ENCODE peak calls at places on chromosome 14, in six cellular contexts. V is fibroblast of villous mesenchyme, P is astrocyte, H is lower leg skin, S is heart left ventricle, K is AG04450. L is an unnamed sample.

GRCh38 chr14:37406095-37406494 is 189.0 kb downstream of the FOXA1 start:
- DNase-seq in V (no peak), P (no peak), H (no peak), S (no peak), K (no peak), L (no peak)

GRCh38 chr14:47211263-47211662 is 464.1 kb downstream of the MDGA2 start:
- DNase-seq in V (no peak), P (no peak), H (no peak), S (no peak), K (no peak), L (no peak)

GRCh38 chr14:65403231-65403630 is 9.3 kb upstream of the FUT8 start:
- DNase-seq in V (peak; percentile 47), P (peak; percentile 28), H (no peak), S (no peak), K (no peak), L (no peak)

GRCh38 chr14:75522224-75522764 is at the start of gene BATF:
- DNase-seq in V (no peak), P (no peak), H (peak; percentile 56), S (no peak), K (no peak), L (peak; percentile 59)

GRCh38 chr14:88468396-88468795 is 82.9 kb downstream of the SPATA7 start:
- DNase-seq in V (peak; percentile 69), P (peak; percentile 92), H (no peak), S (no peak), K (peak; percentile 59), L (no peak)

GRCh38 chr14:26026384-26026783 is 571.4 kb downstream of the NOVA1 start:
- DNase-seq in V (no peak), P (no peak), H (no peak), S (no peak), K (no peak), L (peak; percentile 55)

GRCh38 chr14:55976219-55976618 is 142.0 kb upstream of the PELI2 start:
- DNase-seq in V (no peak), P (no peak), H (no peak), S (no peak), K (no peak), L (no peak)

GRCh38 chr14:38143651-38144505 is 63.8 kb upstream of the SSTR1 start:
- DNase-seq in V (peak; percentile 76), P (peak; percentile 74), H (no peak), S (no peak), K (peak; percentile 51), L (no peak)

GRCh38 chr14:60514378-60515243 is 5.7 kb downstream of the SIX6 start:
- DNase-seq in V (no peak), P (peak; percentile 8), H (no peak), S (no peak), K (no peak), L (no peak)

GRCh38 chr14:92684801-92685560 is 63.4 kb downstream of the LGMN start:
- DNase-seq in V (no peak), P (no peak), H (no peak), S (no peak), K (no peak), L (no peak)

GRCh38 chr14:61642246-61642982 is 52.9 kb upstream of the HIF1A start:
- DNase-seq in V (peak; percentile 72), P (peak; percentile 31), H (no peak), S (no peak), K (no peak), L (no peak)

GRCh38 chr14:75493580-75494130 is 28.6 kb upstream of the BATF start:
- DNase-seq in V (no peak), P (no peak), H (no peak), S (no peak), K (no peak), L (no peak)

GRCh38 chr14:59190372-59190771 is 1.9 kb downstream of the DAAM1 start:
- DNase-seq in V (no peak), P (no peak), H (no peak), S (peak; percentile 33), K (no peak), L (no peak)

GRCh38 chr14:72737560-72737943 is 156.3 kb downstream of the DPF3 start:
- DNase-seq in V (no peak), P (no peak), H (no peak), S (no peak), K (no peak), L (no peak)

GRCh38 chr14:91350813-91351507 is 66.7 kb downstream of the CCDC88C start:
- DNase-seq in V (no peak), P (no peak), H (no peak), S (no peak), K (no peak), L (peak; percentile 88)

GRCh38 chr14:81441626-81442134 is 41.6 kb upstream of the STON2 start:
- DNase-seq in V (no peak), P (no peak), H (no peak), S (no peak), K (no peak), L (no peak)

GRCh38 chr14:70924521-70924920 is 17.3 kb downstream of the PCNX1 start:
- DNase-seq in V (no peak), P (no peak), H (no peak), S (no peak), K (no peak), L (no peak)

GRCh38 chr14:69666698-69667211 is 55.4 kb downstream of the SUSD6 start:
- DNase-seq in V (no peak), P (peak; percentile 82), H (peak; percentile 51), S (peak; percentile 40), K (no peak), L (no peak)

GRCh38 chr14:67749341-67750110 is 47.8 kb downstream of the RDH12 start:
- DNase-seq in V (no peak), P (no peak), H (no peak), S (no peak), K (no peak), L (no peak)

GRCh38 chr14:95210699-95211098 is 53.4 kb upstream of the DICER1 start:
- DNase-seq in V (no peak), P (no peak), H (no peak), S (no peak), K (no peak), L (no peak)

GRCh38 chr14:24959791-24960331 is 90.1 kb downstream of the STXBP6 start:
- DNase-seq in V (peak; percentile 75), P (no peak), H (no peak), S (no peak), K (no peak), L (peak; percentile 61)

GRCh38 chr14:90301580-90302181 is 30.1 kb downstream of the NRDE2 start:
- DNase-seq in V (peak; percentile 66), P (peak; percentile 39), H (no peak), S (no peak), K (peak; percentile 41), L (no peak)

GRCh38 chr14:67517083-67517482 is 16.0 kb upstream of the PLEKHH1 start:
- DNase-seq in V (no peak), P (peak; percentile 23), H (no peak), S (no peak), K (no peak), L (no peak)

GRCh38 chr14:34665785-34666425 is 36.0 kb upstream of the SNX6 start:
- DNase-seq in V (peak; percentile 92), P (peak; percentile 92), H (peak; percentile 54), S (peak; percentile 46), K (peak; percentile 80), L (peak; percentile 77)

GRCh38 chr14:58969951-58970751 is 218.3 kb upstream of the DAAM1 start:
- DNase-seq in V (peak; percentile 40), P (peak; percentile 67), H (no peak), S (no peak), K (no peak), L (no peak)

GRCh38 chr14:30996892-30997659 is 28.4 kb upstream of the AP4S1 start:
- DNase-seq in V (no peak), P (no peak), H (no peak), S (no peak), K (no peak), L (no peak)

GRCh38 chr14:50768220-50768619 is 62.7 kb downstream of the NIN start:
- DNase-seq in V (no peak), P (no peak), H (no peak), S (no peak), K (no peak), L (no peak)

DNA sequence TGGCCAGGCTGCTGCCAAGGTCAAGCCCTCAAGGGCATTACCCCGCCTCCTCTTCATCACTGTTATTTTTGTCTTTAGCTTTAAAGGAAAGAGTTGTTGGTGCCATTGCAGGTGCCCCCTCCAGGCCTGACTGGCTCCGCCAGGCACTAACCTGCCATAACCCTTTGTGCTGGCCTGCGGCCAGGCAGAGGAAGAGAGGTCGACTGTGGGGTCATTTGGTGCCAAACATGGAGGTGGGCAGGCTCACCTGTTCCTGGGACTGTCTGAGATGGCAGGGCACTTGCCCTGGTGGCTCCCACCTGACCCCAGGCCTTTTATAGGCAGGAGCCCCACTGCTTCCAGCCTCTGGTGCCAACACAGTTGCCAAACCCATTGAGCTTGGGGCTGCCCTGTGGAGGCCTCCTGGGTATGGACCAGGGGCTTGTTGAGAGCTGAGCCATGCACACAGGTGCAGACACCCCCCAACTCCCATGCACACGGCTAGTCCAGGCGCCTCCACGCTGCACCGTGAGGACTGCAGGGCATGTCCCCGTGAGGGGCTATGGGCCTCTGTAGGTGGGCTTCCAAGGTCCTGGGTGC is 29.4 kb upstream of the PLD4 start:
- DNase-seq in V (no peak), P (no peak), H (no peak), S (peak; percentile 35), K (no peak), L (no peak)
- TF ChIP-seq CTCF in V (no peak), P (no peak), H (no peak), S (no peak), K (no peak), L (no peak)

GRCh38 chr14:105398044-105398725 is at the start of gene TEX22:
- DNase-seq in V (peak; percentile 75), P (peak; percentile 45), H (peak; percentile 73), S (peak; percentile 92), K (peak; percentile 36), L (peak; percentile 69)
- H3K4me3 ChIP-seq in V (peak within 1 kb of the TSS; percentile 77), P (peak within 1 kb of the TSS; percentile 75), H (peak within 1 kb of the TSS; percentile 82), S (peak within 1 kb of the TSS; percentile 74), K (peak within 1 kb of the TSS; percentile 82), L (peak within 1 kb of the TSS; percentile 67)

DNA sequence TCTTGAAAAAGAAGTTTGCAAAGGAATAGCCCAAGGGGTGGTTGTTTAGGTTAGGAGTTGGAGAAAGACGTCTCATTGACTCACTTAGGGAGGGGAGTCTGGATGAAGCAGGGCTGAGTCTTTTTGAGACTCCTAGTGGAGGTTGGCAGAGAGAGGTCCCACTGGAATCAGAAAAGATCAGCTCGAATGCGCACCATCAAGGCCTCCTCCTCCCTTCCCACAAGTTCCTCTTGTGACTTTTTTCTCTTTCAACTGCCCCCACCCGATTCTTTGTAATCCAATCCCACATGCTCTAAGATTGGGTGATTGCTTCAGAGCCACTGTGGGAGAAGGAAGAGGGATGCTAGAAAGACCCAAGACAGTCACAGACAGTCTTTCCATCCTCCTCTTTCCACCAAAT is 2.0 kb downstream of the ARHGEF40 start:
- DNase-seq in V (peak; percentile 66), P (peak; percentile 68), H (peak; percentile 54), S (peak; percentile 58), K (peak; percentile 44), L (no peak)
- TF ChIP-seq CTCF in V (peak; percentile 4), P (no peak), H (no peak), S (no peak), K (peak; percentile 35), L (no peak)

DNA sequence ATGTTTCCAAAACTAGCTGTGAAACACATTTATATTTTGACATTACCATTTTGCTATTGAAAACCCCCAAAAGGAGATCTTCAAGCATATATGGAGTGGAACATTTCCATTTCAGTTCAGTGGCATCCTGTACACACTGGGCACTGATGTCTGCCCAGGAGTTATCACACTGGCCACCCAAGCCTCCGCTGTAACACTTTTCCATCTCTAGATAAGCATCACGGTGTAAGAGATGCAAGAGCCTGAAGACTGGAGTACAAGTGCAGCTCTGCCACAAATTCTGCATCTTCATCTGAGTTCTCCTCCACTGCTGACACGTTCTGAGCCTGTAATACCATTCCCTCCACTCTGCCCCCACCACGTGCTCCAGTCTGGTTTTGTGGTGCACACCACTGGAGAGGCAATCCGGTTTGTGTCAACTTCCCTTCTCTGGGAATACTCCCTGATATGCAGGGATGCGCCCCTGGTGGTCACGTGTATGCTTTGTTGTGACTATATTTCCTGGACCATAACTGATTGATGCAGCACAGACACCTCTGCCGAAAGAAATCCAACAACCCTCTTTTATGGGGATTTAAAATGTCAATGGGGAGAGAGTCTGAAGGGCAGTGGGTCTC is 12.7 kb downstream of the SPTLC2 start:
- DNase-seq in V (peak; percentile 81), P (peak; percentile 19), H (peak; percentile 34), S (peak; percentile 38), K (no peak), L (no peak)
- H3K4me3 ChIP-seq in V (no peak overlapping the region), P (no peak overlapping the region), H (no peak overlapping the region), S (no peak overlapping the region), K (no peak overlapping the region), L (no peak overlapping the region)

L was measured in MM.1S.